ENCODE peak calls at places on chromosomes 1 and 21, in nine cellular contexts. J, W, M, Y, X, L, G, C and B are unnamed samples.

GRCh38 chr1:1200876-1201810 is 5.2 kb downstream of the TNFRSF18 start:
- DNase-seq in X (no peak), C (peak; percentile 25), M (peak; percentile 63), Y (peak; percentile 94), G (peak; percentile 22), W (peak; percentile 80), J (no peak), L (no peak), B (peak; percentile 93)

GRCh38 chr1:6614019-6614952 is 755 bp downstream of the PHF13 start:
- DNase-seq in M (peak; percentile 21), G (no peak), C (peak; percentile 42), J (no peak), Y (peak; percentile 75), W (peak; percentile 79), X (peak; percentile 53), L (no peak), B (peak; percentile 68)

GRCh38 chr21:44903054-44903685 is 17.5 kb downstream of the ITGB2 start:
- DNase-seq in G (no peak), M (no peak), L (no peak), X (no peak), J (no peak), Y (no peak), C (no peak), W (no peak), B (no peak)

GRCh38 chr1:62539028-62539447 is 58.3 kb upstream of the ANGPTL3 start:
- DNase-seq in Y (no peak), X (no peak), L (no peak), J (no peak), M (peak; percentile 22), W (no peak), G (no peak), C (no peak), B (no peak)

GRCh38 chr1:173853074-173853473 is 14.7 kb downstream of the GAS5 start:
- DNase-seq in X (no peak), W (peak; percentile 86), C (no peak), G (peak; percentile 60), J (no peak), L (peak; percentile 67), M (peak; percentile 88), Y (no peak), B (no peak)

GRCh38 chr1:244773513-244773912 is 61.9 kb upstream of the COX20 start:
- DNase-seq in X (no peak), Y (no peak), J (no peak), W (peak; percentile 1), L (no peak), M (no peak), G (no peak), C (no peak), B (no peak)

GRCh38 chr1:1348420-1349255 is 580 bp downstream of the DVL1 start:
- DNase-seq in J (no peak), Y (no peak), G (peak; percentile 52), X (no peak), C (peak; percentile 67), W (peak; percentile 73), L (no peak), M (peak; percentile 46), B (peak; percentile 27)

GRCh38 chr1:61741682-61742619 is at the start of gene PATJ:
- DNase-seq in J (peak; percentile 11), C (peak; percentile 87), M (peak; percentile 4), G (peak; percentile 26), Y (peak; percentile 77), W (peak; percentile 94), L (no peak), X (peak; percentile 26), B (peak; percentile 74)

GRCh38 chr1:192573499-192573898 is 2.1 kb upstream of the RGS1 start:
- DNase-seq in X (no peak), L (peak; percentile 62), G (peak; percentile 62), W (no peak), C (no peak), J (no peak), M (peak; percentile 82), Y (no peak), B (no peak)

GRCh38 chr1:5286244-5286643 is 631.8 kb downstream of the AJAP1 start:
- DNase-seq in W (peak; percentile 62), G (no peak), M (no peak), C (no peak), X (peak; percentile 35), Y (peak; percentile 41), L (no peak), J (no peak), B (peak; percentile 58)

GRCh38 chr1:25068829-25069228 is 138.8 kb upstream of the RUNX3 start:
- DNase-seq in J (no peak), L (no peak), W (no peak), X (peak; percentile 30), Y (peak; percentile 52), C (no peak), M (no peak), G (no peak), B (peak; percentile 35)

GRCh38 chr1:183291216-183291762 is 105.2 kb downstream of the LAMC2 start:
- DNase-seq in L (no peak), C (no peak), J (no peak), W (no peak), X (no peak), M (no peak), Y (no peak), G (no peak), B (no peak)

GRCh38 chr1:83900530-83900929 is 98.4 kb downstream of the TTLL7 start:
- DNase-seq in M (peak; percentile 53), J (no peak), L (peak; percentile 60), X (no peak), G (peak; percentile 34), W (no peak), C (no peak), Y (no peak), B (no peak)

GRCh38 chr1:40662864-40663263 is 2.6 kb downstream of the RIMS3 start:
- DNase-seq in J (no peak), G (peak; percentile 9), X (no peak), M (peak; percentile 5), Y (peak; percentile 70), L (no peak), C (no peak), W (no peak), B (peak; percentile 64)

GRCh38 chr1:196152086-196152485 is 456.2 kb downstream of the KCNT2 start:
- DNase-seq in Y (no peak), M (no peak), J (no peak), C (peak; percentile 33), X (no peak), L (no peak), G (no peak), W (no peak), B (no peak)

GRCh38 chr1:207040181-207040533 is 7.6 kb upstream of the C1orf116 start:
- DNase-seq in X (no peak), W (no peak), Y (no peak), M (peak; percentile 43), C (no peak), J (no peak), L (peak; percentile 76), G (peak; percentile 15), B (no peak)